ENCODE peak calls at places on chromosome 17, in eight cellular contexts. L is BJ, V is neural progenitor cell, Y is fibroblast of lung, J is AG10803, M is left ventricle myocardium inferior, W is HL-60, U is fibroblast of the aortic adventitia. X is an unnamed sample.

GRCh38 chr17:47315451-47316266 is 8.1 kb upstream of the EFCAB13 start:
- DNase-seq in Y (peak; percentile 98), V (peak; percentile 71), W (peak; percentile 39), M (no peak), L (no peak), J (peak; percentile 79), U (peak; percentile 90), X (peak; percentile 25)

GRCh38 chr17:38674013-38674748 is 576 bp downstream of the EPOP start:
- DNase-seq in L (no peak), U (no peak), W (no peak), M (peak; percentile 17), Y (no peak), V (peak; percentile 65), J (no peak), X (no peak)

GRCh38 chr17:64773836-64774761 is 112.0 kb upstream of the SMURF2 start:
- DNase-seq in L (no peak), Y (peak; percentile 57), J (peak; percentile 50), V (peak; percentile 71), U (peak; percentile 51), W (peak; percentile 22), M (no peak), X (peak; percentile 43)

GRCh38 chr17:19979917-19980770 is 2.5 kb upstream of the AKAP10 start:
- DNase-seq in V (peak; percentile 78), L (no peak), U (no peak), J (no peak), M (peak; percentile 52), Y (no peak), W (peak; percentile 67), X (no peak)

GRCh38 chr17:78967782-78968362 is 11.9 kb downstream of the LGALS3BP start:
- DNase-seq in W (no peak), V (no peak), M (no peak), J (no peak), U (no peak), Y (no peak), L (no peak), X (no peak)

GRCh38 chr17:57808882-57809281 is 41.0 kb downstream of the MRPS23 start:
- DNase-seq in Y (no peak), M (no peak), J (peak; percentile 24), W (no peak), L (no peak), U (no peak), V (no peak), X (no peak)

GRCh38 chr17:78249074-78249835 is 17.8 kb downstream of the TMEM235 start:
- DNase-seq in J (no peak), V (no peak), L (no peak), U (no peak), M (no peak), Y (no peak), W (no peak), X (no peak)

GRCh38 chr17:75875182-75875939 is 3.0 kb downstream of the TRIM47 start:
- DNase-seq in W (no peak), Y (no peak), U (no peak), J (no peak), M (no peak), V (no peak), L (no peak), X (no peak)

GRCh38 chr17:55259684-55260111 is 5.1 kb upstream of the HLF start:
- DNase-seq in V (no peak), J (no peak), M (no peak), Y (no peak), W (no peak), U (no peak), L (no peak), X (no peak)

GRCh38 chr17:49545007-49545660 is 30.5 kb upstream of the NXPH3 start:
- DNase-seq in W (no peak), Y (no peak), J (no peak), M (no peak), U (no peak), L (no peak), V (no peak), X (no peak)

GRCh38 chr17:49545811-49546545 is 29.7 kb upstream of the NXPH3 start:
- DNase-seq in L (no peak), W (no peak), J (no peak), Y (no peak), M (no peak), V (no peak), U (no peak), X (no peak)

GRCh38 chr17:49547566-49547965 is 28.1 kb upstream of the NXPH3 start:
- DNase-seq in U (no peak), Y (no peak), L (no peak), M (peak; percentile 61), V (no peak), J (no peak), W (no peak), X (no peak)

GRCh38 chr17:49546546-49547535 is 28.8 kb upstream of the NXPH3 start:
- DNase-seq in M (no peak), L (no peak), J (no peak), W (no peak), U (no peak), Y (no peak), V (peak; percentile 81), X (no peak)

GRCh38 chr17:49543860-49544259 is 31.8 kb upstream of the NXPH3 start:
- DNase-seq in U (no peak), W (no peak), M (no peak), L (no peak), Y (no peak), J (no peak), V (no peak), X (no peak)
- TF ChIP-seq CTCF in U (no peak), W (no peak), M (no peak), L (no peak), Y (no peak), J (no peak), V (no peak), X (no peak)

GRCh38 chr17:82297804-82298537 is 19.4 kb downstream of the CD7 start:
- DNase-seq in L (peak; percentile 71), M (peak; percentile 85), W (peak; percentile 97), J (peak; percentile 91), V (no peak), U (peak; percentile 94), Y (peak; percentile 96), X (no peak)
- TF ChIP-seq CTCF in L (no peak), M (no peak), W (no peak), J (no peak), V (no peak), U (no peak), Y (no peak), X (no peak)

GRCh38 chr17:2089021-2089422 is 34.1 kb downstream of the HIC1 start:
- DNase-seq in J (peak; percentile 58), L (no peak), W (no peak), Y (peak; percentile 62), U (peak; percentile 75), V (no peak), M (no peak), X (no peak)

GRCh38 chr17:2092253-2092652 is 37.4 kb downstream of the HIC1 start:
- DNase-seq in U (no peak), J (no peak), V (no peak), L (no peak), W (no peak), M (no peak), Y (no peak), X (no peak)

GRCh38 chr17:2090210-2090641 is 35.3 kb downstream of the HIC1 start:
- DNase-seq in L (no peak), W (no peak), J (no peak), V (no peak), U (no peak), M (no peak), Y (no peak), X (no peak)

GRCh38 chr17:2093349-2093748 is 38.4 kb downstream of the HIC1 start:
- DNase-seq in L (no peak), J (no peak), Y (no peak), M (no peak), W (no peak), U (no peak), V (no peak), X (no peak)

DNA sequence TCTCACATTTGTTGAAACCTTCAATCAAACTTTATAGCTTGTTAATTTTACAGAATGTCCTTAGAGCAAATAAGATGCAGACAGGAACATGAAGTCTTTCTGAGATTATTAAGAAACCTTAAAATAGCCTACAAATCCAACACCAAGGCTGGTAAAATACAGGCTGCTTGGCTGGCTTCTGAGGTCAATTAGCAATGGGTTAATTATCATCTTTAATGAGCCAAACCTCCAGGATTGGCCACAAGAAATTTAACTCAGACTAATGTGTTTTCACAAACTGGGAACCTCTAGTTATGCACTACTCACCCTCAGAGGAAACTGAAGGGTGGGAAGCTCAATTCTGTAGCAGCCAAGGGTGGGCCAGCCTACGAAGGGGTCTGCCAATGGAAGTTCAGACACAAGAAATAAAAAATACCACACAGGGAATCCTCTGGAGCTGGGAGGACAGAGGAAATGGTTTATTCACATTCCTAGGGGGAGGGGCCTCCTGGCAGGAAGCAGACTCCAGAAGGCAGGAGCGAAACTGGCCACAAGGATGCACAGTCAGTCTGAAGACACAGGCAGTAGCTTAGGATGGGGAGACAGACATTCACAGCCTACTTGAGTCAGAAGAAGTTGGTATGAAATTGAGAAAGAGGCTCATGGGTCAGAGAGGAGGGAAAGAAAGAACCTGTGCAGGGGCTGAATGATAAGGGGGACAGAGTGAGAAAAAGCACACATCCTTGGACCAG is 36.1 kb downstream of the HIC1 start:
- DNase-seq in J (peak; percentile 96), M (peak; percentile 64), L (peak; percentile 83), U (peak; percentile 93), Y (peak; percentile 91), V (peak; percentile 74), W (no peak), X (peak; percentile 65)
- TF ChIP-seq CTCF in J (peak; percentile 69), M (peak; percentile 51), L (peak; percentile 66), U (peak; percentile 71), Y (peak; percentile 67), V (peak; percentile 23), W (no peak), X (no peak)

GRCh38 chr17:7130626-7131467 is 16.2 kb upstream of the ASGR2 start:
- DNase-seq in W (no peak), J (no peak), Y (no peak), M (no peak), L (no peak), V (no peak), U (no peak), X (peak; percentile 43)

GRCh38 chr17:7136266-7136877 is 21.8 kb upstream of the ASGR2 start:
- DNase-seq in V (peak; percentile 90), Y (peak; percentile 76), U (peak; percentile 81), M (peak; percentile 69), W (peak; percentile 38), L (peak; percentile 1), J (peak; percentile 66), X (peak; percentile 74)

GRCh38 chr17:7133916-7134315 is 19.3 kb upstream of the ASGR2 start:
- DNase-seq in Y (no peak), V (peak; percentile 40), U (no peak), L (no peak), M (no peak), J (no peak), W (no peak), X (no peak)

GRCh38 chr17:7132511-7133094 is 18.0 kb upstream of the ASGR2 start:
- DNase-seq in U (no peak), J (no peak), W (peak; percentile 65), Y (no peak), L (no peak), V (peak; percentile 83), M (no peak), X (peak; percentile 69)

DNA sequence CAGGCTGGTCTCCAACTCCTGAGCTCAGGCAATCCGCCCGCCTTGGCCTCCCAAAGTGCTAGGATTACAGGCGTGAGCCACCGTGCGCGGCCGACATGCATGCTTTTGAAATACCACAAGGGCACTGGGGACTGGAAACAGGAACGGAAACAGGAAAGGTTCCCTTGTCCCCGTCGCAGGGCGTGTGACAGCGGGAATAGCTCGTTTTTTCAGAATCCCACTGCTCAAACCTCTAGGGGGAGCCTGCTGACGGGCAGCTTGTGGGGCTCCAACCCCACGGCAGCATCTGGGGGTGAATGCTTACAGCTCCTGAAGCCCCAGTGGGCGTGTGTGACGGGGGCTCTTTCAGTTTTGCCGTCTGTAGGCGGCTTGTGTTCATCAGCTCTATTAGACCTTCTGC is 18.8 kb upstream of the ASGR2 start:
- DNase-seq in L (no peak), J (no peak), V (peak; percentile 79), M (peak; percentile 39), W (peak; percentile 35), U (no peak), Y (no peak), X (peak; percentile 54)
- TF ChIP-seq CTCF in L (peak; percentile 57), J (peak; percentile 33), V (peak; percentile 52), M (no peak), W (no peak), U (peak; percentile 28), Y (peak; percentile 41), X (peak; percentile 46)

X was measured in endothelial cell.